ENCODE peak calls at places on chromosomes 1 and 21, in ten cellular contexts. Z is fibroblast of the conjunctiva; V is stimulated activated CD4-positive, alpha-beta T cell treated with anti-CD3 and anti-CD28 coated beads, Interleukin-1b, Interleukin-23, amount 100 ng/mL, for 1 hour; K is brain microvascular endothelial cell; F is bronchial epithelial cell; P is AG04450; A is endothelial cell; G is adrenal gland; U is activated T-helper 2 cell treated with anti-CD3 and anti-CD28 coated beads, Interferon-gamma antibody, Interleukin-2, Interleukin-4, amounts not matched to agents 10 μg/mL and 5 μg/mL and 100 μg/mL, durations not matched to agents 14 hours and 24 hours and 36 hours; R is activated CD8-positive, alpha-beta memory T cell treated with anti-CD3 and anti-CD28 coated beads for 48 hours. C is an unnamed sample.
A peak's percentile ranks its signal among the peaks of the same experiment; 100 is the strongest.

GRCh38 chr1:241396747-241397691 is 40.0 kb upstream of the RGS7 start:
- DNase-seq in Z (no peak), V (no peak), K (peak; percentile 38), F (no peak), P (no peak), A (no peak), G (no peak), U (no peak), R (no peak), C (peak; percentile 7)

GRCh38 chr1:207021139-207021861 is 11.3 kb downstream of the C1orf116 start:
- DNase-seq in Z (no peak), V (no peak), K (peak; percentile 72), F (peak; percentile 85), P (no peak), A (no peak), G (no peak), U (no peak), R (no peak), C (peak; percentile 70)

GRCh38 chr1:85580046-85580411 is 532 bp upstream of the CCN1 start:
- DNase-seq in Z (peak; percentile 31), V (no peak), K (no peak), F (peak; percentile 87), P (peak; percentile 47), A (peak; percentile 29), G (no peak), U (no peak), R (no peak), C (no peak)

GRCh38 chr1:206952182-206952581 is 5.9 kb upstream of the PIGR start:
- DNase-seq in Z (no peak), V (no peak), K (no peak), F (peak; percentile 82), P (no peak), A (no peak), G (no peak), U (no peak), R (no peak), C (no peak)

GRCh38 chr1:215749423-215749822 is 182.3 kb downstream of the KCTD3 start:
- DNase-seq in Z (no peak), V (no peak), K (peak; percentile 33), F (peak; percentile 20), P (peak; percentile 29), A (no peak), G (no peak), U (no peak), R (no peak), C (no peak)

GRCh38 chr1:6130036-6130435 is 50.1 kb downstream of the CHD5 start:
- DNase-seq in Z (no peak), V (no peak), K (no peak), F (no peak), P (no peak), A (no peak), G (no peak), U (no peak), R (no peak), C (no peak)

GRCh38 chr1:198934901-198935301 is 296.1 kb downstream of the PTPRC start:
- DNase-seq in Z (no peak), V (no peak), K (peak; percentile 43), F (peak; percentile 67), P (no peak), A (no peak), G (no peak), U (peak; percentile 75), R (no peak), C (peak; percentile 59)

GRCh38 chr1:41390171-41390570 is 28.9 kb downstream of the FOXO6 start:
- DNase-seq in Z (no peak), V (no peak), K (no peak), F (no peak), P (no peak), A (no peak), G (no peak), U (no peak), R (no peak), C (no peak)

GRCh38 chr1:155983191-155984023 is 5.1 kb upstream of the ARHGEF2 start:
- DNase-seq in Z (peak; percentile 99), V (no peak), K (peak; percentile 88), F (peak; percentile 80), P (peak; percentile 99), A (no peak), G (peak; percentile 63), U (no peak), R (no peak), C (no peak)

GRCh38 chr1:83802023-83802422 is 196.9 kb downstream of the TTLL7 start:
- DNase-seq in Z (no peak), V (no peak), K (no peak), F (no peak), P (no peak), A (no peak), G (no peak), U (no peak), R (no peak), C (no peak)

GRCh38 chr1:25031966-25032667 is 102.0 kb upstream of the RUNX3 start:
- DNase-seq in Z (no peak), V (no peak), K (peak; percentile 93), F (peak; percentile 88), P (no peak), A (no peak), G (no peak), U (no peak), R (no peak), C (no peak)

GRCh38 chr1:204670152-204670927 is 15.2 kb downstream of the LRRN2 start:
- DNase-seq in Z (peak; percentile 2), V (no peak), K (peak; percentile 12), F (peak; percentile 14), P (no peak), A (no peak), G (no peak), U (no peak), R (no peak), C (no peak)

GRCh38 chr21:37087188-37087587 is 14.1 kb downstream of the TTC3 start:
- DNase-seq in Z (peak; percentile 67), V (no peak), K (peak; percentile 47), F (peak; percentile 74), P (no peak), A (no peak), G (peak; percentile 39), U (no peak), R (no peak), C (peak; percentile 48)

GRCh38 chr1:220113136-220113695 is 19.3 kb downstream of the IARS2 start:
- DNase-seq in Z (peak; percentile 16), V (no peak), K (peak; percentile 14), F (peak; percentile 45), P (no peak), A (no peak), G (no peak), U (no peak), R (no peak), C (no peak)

GRCh38 chr1:31865728-31866449 is 50.1 kb upstream of the SPOCD1 start:
- DNase-seq in Z (no peak), V (no peak), K (no peak), F (no peak), P (no peak), A (no peak), G (no peak), U (no peak), R (no peak), C (no peak)

GRCh38 chr1:8239306-8240023 is 78.4 kb upstream of the SLC45A1 start:
- DNase-seq in Z (no peak), V (no peak), K (peak; percentile 61), F (no peak), P (no peak), A (no peak), G (no peak), U (no peak), R (no peak), C (no peak)

GRCh38 chr1:30706528-30706927 is 16.9 kb downstream of the MATN1 start:
- DNase-seq in Z (no peak), V (no peak), K (peak; percentile 60), F (peak; percentile 13), P (no peak), A (no peak), G (peak; percentile 82), U (no peak), R (no peak), C (no peak)

GRCh38 chr1:167344605-167345385 is 124.1 kb downstream of the POU2F1 start:
- DNase-seq in Z (no peak), V (no peak), K (no peak), F (no peak), P (no peak), A (no peak), G (no peak), U (no peak), R (no peak), C (no peak)

GRCh38 chr1:207304710-207305151 is 16.7 kb upstream of the CD55 start:
- DNase-seq in Z (no peak), V (no peak), K (peak; percentile 54), F (peak; percentile 92), P (no peak), A (no peak), G (no peak), U (no peak), R (no peak), C (no peak)

GRCh38 chr1:11858613-11858967 is at the start of gene NPPB:
- DNase-seq in Z (no peak), V (no peak), K (no peak), F (no peak), P (no peak), A (no peak), G (no peak), U (no peak), R (no peak), C (no peak)

GRCh38 chr1:202249846-202250245 is 56.2 kb downstream of the LGR6 start:
- DNase-seq in Z (no peak), V (no peak), K (no peak), F (no peak), P (no peak), A (no peak), G (peak; percentile 7), U (no peak), R (no peak), C (peak; percentile 4)

GRCh38 chr1:56506314-56506743 is 73.0 kb downstream of the PLPP3 start:
- DNase-seq in Z (no peak), V (no peak), K (no peak), F (no peak), P (no peak), A (peak; percentile 33), G (peak; percentile 65), U (no peak), R (no peak), C (no peak)

GRCh38 chr1:22804969-22805671 is 94.5 kb downstream of the EPHB2 start:
- DNase-seq in Z (no peak), V (no peak), K (no peak), F (no peak), P (no peak), A (no peak), G (no peak), U (no peak), R (no peak), C (no peak)

GRCh38 chr1:30648408-30649000 is 74.9 kb downstream of the MATN1 start:
- DNase-seq in Z (no peak), V (no peak), K (no peak), F (peak; percentile 43), P (no peak), A (no peak), G (no peak), U (no peak), R (no peak), C (no peak)

GRCh38 chr1:185421485-185422100 is 104.5 kb upstream of the IVNS1ABP start:
- DNase-seq in Z (no peak), V (no peak), K (no peak), F (no peak), P (no peak), A (no peak), G (no peak), U (no peak), R (no peak), C (no peak)

GRCh38 chr1:147110872-147111271 is 61.4 kb downstream of the PRKAB2 start:
- DNase-seq in Z (no peak), V (no peak), K (no peak), F (no peak), P (no peak), A (no peak), G (no peak), U (no peak), R (no peak), C (no peak)

GRCh38 chr1:46764406-46764805 is 34.4 kb upstream of the CYP4B1 start:
- DNase-seq in Z (no peak), V (no peak), K (no peak), F (no peak), P (no peak), A (no peak), G (no peak), U (no peak), R (no peak), C (no peak)

GRCh38 chr1:245859510-245860114 is 647.5 kb downstream of the SMYD3 start:
- DNase-seq in Z (no peak), V (no peak), K (peak; percentile 45), F (peak; percentile 87), P (no peak), A (no peak), G (no peak), U (no peak), R (no peak), C (no peak)

C was measured in pons.